ENCODE peak calls at places on chromosomes 6 and 20, in eight cellular contexts. M, J, D, Y, R, Q, K and G are unnamed samples.

GRCh38 chr20:35561268-35561667 is 19.4 kb downstream of the ERGIC3 start:
- DNase-seq in M (peak; percentile 78), J (no peak), D (no peak), Y (no peak), R (no peak), Q (peak; percentile 48), K (no peak), G (no peak)

GRCh38 chr6:167401525-167402194 is 76.8 kb downstream of the TTLL2 start:
- DNase-seq in M (no peak), J (no peak), D (no peak), Y (no peak), R (no peak), Q (peak; percentile 84), K (no peak), G (no peak)

GRCh38 chr20:42391807-42392206 is 773.6 kb upstream of the CHD6 start:
- DNase-seq in M (no peak), J (no peak), D (no peak), Y (no peak), R (no peak), Q (no peak), K (no peak), G (no peak)

GRCh38 chr6:142846459-142846831 is 98.5 kb downstream of the HIVEP2 start:
- DNase-seq in M (no peak), J (no peak), D (no peak), Y (peak; percentile 53), R (no peak), Q (no peak), K (no peak), G (no peak)

GRCh38 chr6:146905313-146905712 is 298.9 kb upstream of the STXBP5 start:
- DNase-seq in M (peak; percentile 32), J (no peak), D (no peak), Y (peak; percentile 48), R (no peak), Q (peak; percentile 77), K (peak; percentile 76), G (no peak)

GRCh38 chr20:32319100-32319499 is 39.0 kb upstream of the ASXL1 start:
- DNase-seq in M (no peak), J (no peak), D (no peak), Y (no peak), R (no peak), Q (no peak), K (no peak), G (no peak)

GRCh38 chr6:161353208-161353613 is 79.3 kb upstream of the AGPAT4 start:
- DNase-seq in M (no peak), J (no peak), D (no peak), Y (no peak), R (no peak), Q (no peak), K (no peak), G (no peak)

GRCh38 chr6:72649032-72649984 is 27.4 kb downstream of the KCNQ5 start:
- DNase-seq in M (no peak), J (no peak), D (no peak), Y (peak; percentile 45), R (no peak), Q (no peak), K (peak; percentile 80), G (no peak)